ENCODE peak calls at places on chromosomes 11 and 22, in nine cellular contexts. Z is LoVo; I is midbrain; U is LHCN-M2; E is psoas muscle; D is body of pancreas; S is fibroblast of pulmonary artery; G is stimulated activated CD4-positive, alpha-beta T cell treated with anti-CD3 and anti-CD28 coated beads, TNF-alpha, amount 100 ng/mL, for 48 hours; R is pancreas. X is an unnamed sample.

GRCh38 chr22:26574001-26574723 is 15.8 kb downstream of the TPST2 start:
- DNase-seq in E (no peak), G (no peak), U (no peak), I (no peak), S (no peak), D (no peak), R (no peak), Z (no peak), X (no peak)

GRCh38 chr22:28015676-28016601 is 96.9 kb upstream of the PITPNB start:
- DNase-seq in U (no peak), I (no peak), G (no peak), S (peak), R (no peak), Z (no peak), E (peak), D (peak), X (no peak)

GRCh38 chr11:129426776-129427175 is 51.1 kb downstream of the BARX2 start:
- DNase-seq in G (no peak), S (no peak), Z (no peak), E (no peak), D (no peak), R (no peak), I (no peak), U (no peak), X (no peak)

GRCh38 chr22:38844661-38845367 is 986 bp upstream of the NPTXR start:
- DNase-seq in G (no peak), I (no peak), D (no peak), E (no peak), U (no peak), Z (no peak), R (peak), S (no peak), X (no peak)

GRCh38 chr11:86916330-86916729 is 38.9 kb downstream of the FZD4 start:
- DNase-seq in G (no peak), U (peak), E (no peak), I (no peak), R (no peak), D (no peak), Z (peak), S (peak), X (peak)

GRCh38 chr11:21976210-21976609 is 216.7 kb upstream of the ANO5 start:
- DNase-seq in I (no peak), S (no peak), D (no peak), U (no peak), E (no peak), R (no peak), G (no peak), Z (no peak), X (no peak)

GRCh38 chr11:48017105-48017874 is 36.9 kb downstream of the PTPRJ start:
- DNase-seq in Z (no peak), R (no peak), E (no peak), G (no peak), D (no peak), S (no peak), I (no peak), U (no peak), X (no peak)

GRCh38 chr11:71407356-71407755 is 40.8 kb downstream of the DHCR7 start:
- DNase-seq in D (no peak), E (no peak), G (no peak), I (no peak), U (no peak), R (no peak), Z (no peak), S (no peak), X (no peak)

GRCh38 chr22:26835929-26836528 is 178.6 kb downstream of the MIAT start:
- DNase-seq in D (peak), I (no peak), U (peak), R (no peak), G (peak), E (no peak), Z (peak), S (peak), X (peak)

GRCh38 chr22:19875531-19876313 is 21.0 kb upstream of the GNB1L start:
- DNase-seq in R (peak), E (peak), S (peak), U (no peak), D (peak), G (no peak), Z (peak), I (no peak), X (peak)

GRCh38 chr11:45896392-45897068 is 10.5 kb downstream of the FREY1 start:
- DNase-seq in E (peak), D (peak), I (no peak), S (no peak), U (no peak), G (no peak), R (peak), Z (no peak), X (no peak)

GRCh38 chr11:73991471-73992006 is 8.9 kb upstream of the UCP2 start:
- DNase-seq in Z (no peak), D (no peak), U (no peak), E (no peak), G (no peak), R (no peak), I (no peak), S (no peak), X (no peak)

GRCh38 chr11:117882539-117882938 is 6.1 kb upstream of the FXYD6 start:
- DNase-seq in U (no peak), S (no peak), G (no peak), R (no peak), E (no peak), Z (no peak), D (peak), I (no peak), X (no peak)

GRCh38 chr11:33257897-33258630 is 883 bp downstream of the HIPK3 start:
- DNase-seq in G (peak), Z (peak), R (peak), E (peak), I (peak), S (peak), D (peak), U (peak), X (peak)

GRCh38 chr22:46451741-46452140 is 85.7 kb downstream of the CELSR1 start:
- DNase-seq in Z (no peak), E (no peak), G (no peak), S (no peak), U (no peak), R (no peak), D (no peak), I (no peak), X (no peak)

GRCh38 chr11:113896156-113896879 is 8.3 kb upstream of the HTR3B start:
- DNase-seq in G (no peak), U (no peak), D (peak), S (peak), Z (no peak), I (peak), R (no peak), E (no peak), X (peak)

GRCh38 chr11:43920598-43921419 is 21.6 kb upstream of the C11orf96 start:
- DNase-seq in R (no peak), G (no peak), U (peak), S (peak), E (peak), I (no peak), Z (peak), D (peak), X (peak)

GRCh38 chr11:73294604-73295003 is 13.5 kb upstream of the ARHGEF17 start:
- DNase-seq in G (no peak), R (no peak), S (no peak), U (no peak), Z (no peak), D (no peak), E (no peak), I (no peak), X (no peak)

GRCh38 chr11:15819679-15820286 is 536.6 kb downstream of the SOX6 start:
- DNase-seq in U (peak), S (peak), I (peak), E (peak), Z (peak), D (peak), G (peak), R (peak), X (peak)

X was measured in choroid plexus epithelial cell.